ENCODE peak calls at places on chromosomes 7 and 10, in seven cellular contexts. L is NCI-H1436, O is mesothelial cell of epicardium, F is NCI-H524 treated with DMSO at 0.1 percent for 48 hours, G is LoVo, U is thoracic aorta, E is RCC 7860. B is an unnamed sample.

GRCh38 chr10:31041011-31041410 is 9.3 kb upstream of the ZNF438 start:
- DNase-seq in F (no peak), G (no peak), E (peak; percentile 23), L (no peak), U (no peak), O (no peak), B (no peak)

GRCh38 chr7:85023066-85023687 is 163.7 kb downstream of the SEMA3D start:
- DNase-seq in L (peak; percentile 31), E (peak; percentile 34), U (no peak), F (no peak), G (peak; percentile 61), O (no peak), B (peak; percentile 67)

GRCh38 chr10:43114031-43114742 is 24.1 kb upstream of the CSGALNACT2 start:
- DNase-seq in L (no peak), O (no peak), E (no peak), G (no peak), U (no peak), F (no peak), B (no peak)

GRCh38 chr7:66366701-66367100 is 161.6 kb downstream of the TPST1 start:
- DNase-seq in L (no peak), E (no peak), F (no peak), U (no peak), G (no peak), O (no peak), B (no peak)

GRCh38 chr10:119494224-119495060 is 48.1 kb downstream of the RGS10 start:
- DNase-seq in U (no peak), G (no peak), E (no peak), F (no peak), O (no peak), L (no peak), B (no peak)

GRCh38 chr7:140726304-140726703 is 29.8 kb downstream of the NDUFB2 start:
- DNase-seq in O (no peak), E (no peak), L (no peak), G (no peak), U (no peak), F (no peak), B (peak; percentile 10)

GRCh38 chr10:130409346-130409745 is 273.2 kb downstream of the GLRX3 start:
- DNase-seq in E (no peak), U (no peak), O (no peak), F (no peak), G (no peak), L (no peak), B (no peak)

GRCh38 chr7:6012355-6013104 is 3.5 kb downstream of the AIMP2 start:
- DNase-seq in F (no peak), L (no peak), E (no peak), U (no peak), O (no peak), G (no peak), B (peak; percentile 55)

GRCh38 chr7:127794551-127794950 is 142.6 kb downstream of the SND1 start:
- DNase-seq in E (no peak), F (no peak), G (no peak), O (no peak), L (no peak), U (no peak), B (no peak)

GRCh38 chr7:128172151-128172550 is 68.9 kb upstream of the LEP start:
- DNase-seq in U (no peak), O (no peak), L (peak; percentile 17), E (no peak), G (no peak), F (no peak), B (no peak)

GRCh38 chr7:91659096-91659495 is 221.4 kb downstream of the MTERF1 start:
- DNase-seq in F (no peak), E (no peak), G (no peak), L (no peak), U (no peak), O (no peak), B (no peak)

GRCh38 chr10:6918305-6918704 is 338.2 kb upstream of the PRKCQ start:
- DNase-seq in E (no peak), O (no peak), G (no peak), F (no peak), L (no peak), U (no peak), B (no peak)

GRCh38 chr7:155845226-155845625 is 33.0 kb upstream of the SHH start:
- DNase-seq in O (no peak), E (no peak), L (no peak), F (no peak), G (no peak), U (no peak), B (no peak)

GRCh38 chr7:130383187-130383980 is 3.1 kb downstream of the CPA1 start:
- DNase-seq in E (no peak), G (no peak), O (no peak), U (no peak), L (no peak), F (no peak), B (no peak)

GRCh38 chr10:49321021-49321420 is 22.1 kb downstream of the C10orf71 start:
- DNase-seq in U (no peak), L (no peak), G (no peak), F (no peak), E (no peak), O (no peak), B (no peak)

GRCh38 chr10:5775705-5776104 is 37.5 kb downstream of the GDI2 start:
- DNase-seq in F (no peak), E (no peak), G (no peak), L (no peak), U (no peak), O (no peak), B (no peak)

GRCh38 chr7:104584620-104585019 is 256.2 kb downstream of the LHFPL3 start:
- DNase-seq in O (no peak), U (no peak), E (peak; percentile 38), L (no peak), G (peak; percentile 8), F (no peak), B (no peak)

GRCh38 chr10:62616885-62617635 is 187.5 kb upstream of the ADO start:
- DNase-seq in G (no peak), U (no peak), F (no peak), O (no peak), L (no peak), E (no peak), B (no peak)

GRCh38 chr10:124677871-124678565 is 66.2 kb downstream of the FAM53B start:
- DNase-seq in E (no peak), F (no peak), G (no peak), U (no peak), O (no peak), L (no peak), B (no peak)

GRCh38 chr7:82430518-82431465 is 12.8 kb downstream of the CACNA2D1 start:
- DNase-seq in F (no peak), G (no peak), O (no peak), U (no peak), E (no peak), L (no peak), B (no peak)

GRCh38 chr10:63409465-63410027 is 56.2 kb downstream of the JMJD1C start:
- DNase-seq in E (no peak), O (no peak), U (no peak), G (no peak), L (no peak), F (no peak), B (peak; percentile 8)

GRCh38 chr10:15879663-15880062 is 19.4 kb upstream of the MINDY3 start:
- DNase-seq in E (no peak), G (no peak), L (no peak), F (no peak), O (no peak), U (no peak), B (no peak)

GRCh38 chr10:15433850-15434537 is 62.9 kb upstream of the FAM171A1 start:
- DNase-seq in O (no peak), U (no peak), L (peak; percentile 27), E (peak; percentile 36), F (no peak), G (peak; percentile 57), B (peak; percentile 81)

GRCh38 chr7:68857571-68857970 is 740.7 kb upstream of the AUTS2 start:
- DNase-seq in O (no peak), U (no peak), F (no peak), L (no peak), G (no peak), E (no peak), B (no peak)

GRCh38 chr7:81871606-81872265 is 101.9 kb upstream of the HGF start:
- DNase-seq in E (no peak), G (no peak), L (no peak), U (no peak), O (no peak), F (no peak), B (no peak)

GRCh38 chr10:127496045-127496444 is 53.1 kb upstream of the NPS start:
- DNase-seq in E (no peak), L (no peak), U (no peak), G (no peak), O (no peak), F (no peak), B (no peak)